ENCODE peak calls at places on chromosomes 7 and 10, in five cellular contexts. U, N, W, X and L are unnamed samples.

GRCh38 chr10:128274938-128275337 is 148.7 kb upstream of the MKI67 start:
- DNase-seq in U (peak), N (no peak), W (no peak), X (peak), L (peak)

GRCh38 chr7:2654059-2654458 is 22.3 kb downstream of the TTYH3 start:
- DNase-seq in U (no peak), N (no peak), W (no peak), X (no peak), L (no peak)

GRCh38 chr7:50379082-50379481 is 71.1 kb downstream of the FIGNL1 start:
- DNase-seq in U (peak), N (no peak), W (no peak), X (no peak), L (no peak)

GRCh38 chr7:53661645-53662217 is 626.3 kb downstream of the POM121L12 start:
- DNase-seq in U (no peak), N (no peak), W (no peak), X (no peak), L (no peak)

GRCh38 chr10:55398463-55398862 is 597.4 kb upstream of the PCDH15 start:
- DNase-seq in U (no peak), N (no peak), W (no peak), X (no peak), L (no peak)

GRCh38 chr7:30253796-30254165 is 30.6 kb upstream of the ZNRF2 start:
- DNase-seq in U (no peak), N (no peak), W (no peak), X (no peak), L (no peak)

GRCh38 chr10:59801171-59801570 is 47.9 kb upstream of the MRLN start:
- DNase-seq in U (no peak), N (no peak), W (no peak), X (no peak), L (no peak)

GRCh38 chr7:44733708-44734481 is 14.8 kb upstream of the ZMIZ2 start:
- DNase-seq in U (no peak), N (no peak), W (no peak), X (no peak), L (no peak)

GRCh38 chr7:47044620-47045019 is 537.3 kb downstream of the TNS3 start:
- DNase-seq in U (no peak), N (no peak), W (no peak), X (no peak), L (no peak)

GRCh38 chr10:132054564-132054963 is 11.2 kb upstream of the JAKMIP3 start:
- DNase-seq in U (no peak), N (no peak), W (no peak), X (no peak), L (no peak)

GRCh38 chr10:36220122-36220521 is 578.0 kb upstream of the FZD8 start:
- DNase-seq in U (no peak), N (no peak), W (no peak), X (no peak), L (no peak)

GRCh38 chr7:70193514-70193913 is 595.2 kb downstream of the AUTS2 start:
- DNase-seq in U (peak), N (peak), W (no peak), X (peak), L (no peak)

GRCh38 chr7:107958764-107959526 is 44.0 kb downstream of the LAMB1 start:
- DNase-seq in U (no peak), N (no peak), W (no peak), X (no peak), L (no peak)

GRCh38 chr10:103475437-103475836 is 3.6 kb downstream of the CALHM3 start:
- DNase-seq in U (no peak), N (no peak), W (no peak), X (no peak), L (no peak)

GRCh38 chr10:103474077-103474476 is 5.0 kb downstream of the CALHM3 start:
- DNase-seq in U (no peak), N (no peak), W (no peak), X (no peak), L (no peak)

GRCh38 chr10:103479135-103479534 is at the start of gene CALHM3:
- DNase-seq in U (no peak), N (no peak), W (peak), X (peak), L (no peak)

GRCh38 chr10:103478671-103479070 is 369 bp downstream of the CALHM3 start:
- DNase-seq in U (no peak), N (no peak), W (no peak), X (no peak), L (no peak)

DNA sequence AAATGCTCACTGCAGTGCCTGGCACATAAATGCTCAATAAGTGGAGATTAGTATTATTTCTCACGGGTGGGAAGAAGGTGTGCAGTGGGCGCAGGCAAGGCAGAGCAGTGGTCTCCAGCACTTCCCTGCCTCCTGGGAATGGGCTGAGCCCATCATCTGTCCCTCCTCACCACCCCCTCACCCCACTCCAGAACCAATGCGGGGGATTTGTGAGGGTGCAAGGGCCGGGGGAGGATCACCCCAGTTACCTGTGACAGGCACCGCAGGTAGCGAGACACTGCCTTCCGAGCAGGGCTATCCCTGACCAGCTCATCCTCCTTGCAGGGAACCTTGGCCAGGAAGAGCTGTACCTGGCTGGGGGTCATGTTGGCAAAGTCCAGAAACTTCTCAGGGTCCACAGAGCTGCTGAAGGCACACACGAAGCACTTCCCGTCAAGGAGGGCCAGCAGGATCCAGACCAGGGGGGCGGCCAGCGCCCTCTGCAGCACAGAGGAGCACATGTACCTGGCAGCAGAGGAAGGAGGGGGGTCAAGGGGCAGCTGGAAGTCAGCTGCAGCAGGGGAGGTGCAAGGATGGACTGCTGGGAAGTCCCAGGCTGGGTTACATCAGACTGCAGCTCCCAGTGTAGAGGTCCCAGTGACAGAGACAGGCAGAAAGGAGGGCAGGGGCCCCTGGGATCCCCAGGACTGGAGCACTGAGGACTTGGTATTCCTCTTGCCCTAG is 2.8 kb downstream of the CALHM3 start:
- DNase-seq in U (no peak), N (no peak), W (no peak), X (peak), L (no peak)
- TF ChIP-seq POLR2A in U (no peak), N (no peak), W (no peak), X (no peak), L (no peak)

DNA sequence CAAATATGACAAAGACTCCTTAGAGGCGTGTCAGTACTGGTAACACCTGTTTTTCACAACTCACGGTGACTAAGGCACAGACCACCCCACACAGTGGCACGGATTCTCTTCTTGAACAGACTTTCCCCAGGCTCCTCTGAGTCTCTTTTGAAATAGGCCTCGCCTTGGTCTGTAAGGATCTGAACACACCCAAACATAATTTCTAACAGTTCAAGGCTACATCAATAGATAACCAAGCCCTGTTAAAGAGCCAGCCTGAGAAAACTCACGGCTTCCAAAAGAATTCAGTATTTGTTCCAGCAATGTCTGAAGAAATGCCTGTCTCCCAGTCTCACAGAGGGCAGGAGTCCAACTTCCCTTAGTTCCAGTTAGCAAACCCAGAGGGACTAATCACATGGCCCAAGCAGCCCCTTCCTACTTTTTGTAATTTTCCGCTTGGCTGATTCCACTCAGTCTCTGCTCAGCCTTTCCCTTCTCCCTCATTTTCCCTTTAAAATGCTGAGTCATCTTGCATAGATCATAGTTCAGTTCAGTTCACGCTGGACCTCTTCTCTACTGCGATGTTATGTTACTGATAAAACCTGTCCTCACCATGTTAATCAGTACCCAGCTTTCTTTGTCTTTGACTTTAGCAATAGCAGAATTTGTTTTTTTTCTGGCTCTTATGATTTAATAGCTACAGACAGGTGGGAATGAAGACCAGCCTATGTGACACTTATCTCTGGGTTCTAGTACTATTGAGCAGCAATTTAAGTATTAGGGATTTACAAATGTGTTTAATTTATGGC is 22.6 kb upstream of the AKR1C3 start:
- DNase-seq in U (peak), N (peak), W (peak), X (peak), L (peak)
- TF ChIP-seq POLR2A in U (no peak), N (no peak), W (no peak), X (no peak), L (no peak)

GRCh38 chr7:65269150-65269856 is 104.4 kb upstream of the ZNF92 start:
- DNase-seq in U (peak), N (no peak), W (peak), X (peak), L (no peak)
- TF ChIP-seq POLR2A in U (no peak), N (no peak), W (peak), X (peak), L (no peak)

GRCh38 chr7:74481458-74482324 is 28.0 kb downstream of the GTF2IRD1 start:
- DNase-seq in U (no peak), N (no peak), W (no peak), X (no peak), L (no peak)

GRCh38 chr7:74480861-74481417 is 27.2 kb downstream of the GTF2IRD1 start:
- DNase-seq in U (peak), N (peak), W (no peak), X (no peak), L (peak)

GRCh38 chr7:74479066-74479781 is 25.5 kb downstream of the GTF2IRD1 start:
- DNase-seq in U (peak), N (peak), W (no peak), X (no peak), L (no peak)

GRCh38 chr7:74478671-74479065 is 25.0 kb downstream of the GTF2IRD1 start:
- DNase-seq in U (no peak), N (no peak), W (no peak), X (no peak), L (no peak)

GRCh38 chr7:74479961-74480829 is 26.5 kb downstream of the GTF2IRD1 start:
- DNase-seq in U (peak), N (peak), W (no peak), X (no peak), L (peak)
- TF ChIP-seq POLR2A in U (peak), N (peak), W (no peak), X (no peak), L (peak)